ENCODE peak calls at places on chromosome 2, in six cellular contexts. One of them, this sample, is unnamed.

GRCh38 chr2:238939074-238939473 is 91.2 kb downstream of the TWIST2 start:
- DNase-seq in astrocyte of the spinal cord: no peak
- DNase-seq in endothelial cell of umbilical vein: no peak
- DNase-seq in upper lobe of right lung: peak; percentile 39
- DNase-seq in transverse colon: peak; percentile 19
- DNase-seq in endodermal cell: peak; percentile 15
- DNase-seq in this sample: peak; percentile 87

GRCh38 chr2:192775011-192775410 is 580.3 kb upstream of the TMEFF2 start:
- DNase-seq in astrocyte of the spinal cord: no peak
- DNase-seq in endothelial cell of umbilical vein: no peak
- DNase-seq in upper lobe of right lung: no peak
- DNase-seq in transverse colon: no peak
- DNase-seq in endodermal cell: no peak
- DNase-seq in this sample: no peak

GRCh38 chr2:179579744-179580143 is 281.7 kb downstream of the ZNF385B start:
- DNase-seq in endothelial cell of umbilical vein: no peak
- DNase-seq in endodermal cell: no peak
- DNase-seq in astrocyte of the spinal cord: no peak
- DNase-seq in upper lobe of right lung: no peak
- DNase-seq in transverse colon: no peak
- DNase-seq in this sample: no peak

GRCh38 chr2:15472133-15472532 is 89.0 kb downstream of the NBAS start:
- DNase-seq in upper lobe of right lung: no peak
- DNase-seq in astrocyte of the spinal cord: no peak
- DNase-seq in endothelial cell of umbilical vein: no peak
- DNase-seq in endodermal cell: peak; percentile 50
- DNase-seq in transverse colon: no peak
- DNase-seq in this sample: no peak

GRCh38 chr2:177296047-177296446 is 31.5 kb upstream of the NFE2L2 start:
- DNase-seq in transverse colon: no peak
- DNase-seq in upper lobe of right lung: no peak
- DNase-seq in astrocyte of the spinal cord: peak; percentile 59
- DNase-seq in endothelial cell of umbilical vein: peak; percentile 67
- DNase-seq in endodermal cell: no peak
- DNase-seq in this sample: peak; percentile 39

GRCh38 chr2:4135765-4136164 is 432.4 kb downstream of the DCDC2C start:
- DNase-seq in transverse colon: no peak
- DNase-seq in endodermal cell: no peak
- DNase-seq in astrocyte of the spinal cord: no peak
- DNase-seq in endothelial cell of umbilical vein: no peak
- DNase-seq in upper lobe of right lung: peak; percentile 61
- DNase-seq in this sample: no peak

GRCh38 chr2:178227187-178227586 is 32.9 kb downstream of the OSBPL6 start:
- DNase-seq in endodermal cell: no peak
- DNase-seq in transverse colon: no peak
- DNase-seq in astrocyte of the spinal cord: peak; percentile 72
- DNase-seq in upper lobe of right lung: no peak
- DNase-seq in endothelial cell of umbilical vein: peak; percentile 52
- DNase-seq in this sample: no peak

GRCh38 chr2:27741673-27742072 is 29.8 kb upstream of the MRPL33 start:
- DNase-seq in endothelial cell of umbilical vein: no peak
- DNase-seq in endodermal cell: no peak
- DNase-seq in astrocyte of the spinal cord: no peak
- DNase-seq in upper lobe of right lung: no peak
- DNase-seq in transverse colon: no peak
- DNase-seq in this sample: no peak

GRCh38 chr2:33158482-33159003 is 211.8 kb downstream of the LTBP1 start:
- DNase-seq in transverse colon: no peak
- DNase-seq in endothelial cell of umbilical vein: peak; percentile 85
- DNase-seq in astrocyte of the spinal cord: peak; percentile 93
- DNase-seq in endodermal cell: no peak
- DNase-seq in upper lobe of right lung: no peak
- DNase-seq in this sample: peak; percentile 92

GRCh38 chr2:176087330-176088047 is 3.7 kb upstream of the EVX2 start:
- DNase-seq in upper lobe of right lung: no peak
- DNase-seq in endothelial cell of umbilical vein: no peak
- DNase-seq in astrocyte of the spinal cord: no peak
- DNase-seq in endodermal cell: peak; percentile 45
- DNase-seq in transverse colon: no peak
- DNase-seq in this sample: no peak

GRCh38 chr2:176085120-176085788 is 1.5 kb upstream of the EVX2 start:
- DNase-seq in transverse colon: no peak
- DNase-seq in endothelial cell of umbilical vein: no peak
- DNase-seq in upper lobe of right lung: no peak
- DNase-seq in endodermal cell: peak; percentile 78
- DNase-seq in astrocyte of the spinal cord: no peak
- DNase-seq in this sample: no peak

GRCh38 chr2:176084629-176085119 is 912 bp upstream of the EVX2 start:
- DNase-seq in transverse colon: no peak
- DNase-seq in astrocyte of the spinal cord: no peak
- DNase-seq in upper lobe of right lung: no peak
- DNase-seq in endodermal cell: peak; percentile 50
- DNase-seq in endothelial cell of umbilical vein: no peak
- DNase-seq in this sample: no peak

GRCh38 chr2:176088048-176088936 is 4.2 kb upstream of the HOXD13 start:
- DNase-seq in endothelial cell of umbilical vein: peak; percentile 51
- DNase-seq in transverse colon: peak; percentile 59
- DNase-seq in endodermal cell: peak; percentile 92
- DNase-seq in upper lobe of right lung: peak; percentile 79
- DNase-seq in astrocyte of the spinal cord: peak; percentile 35
- DNase-seq in this sample: peak; percentile 41

DNA sequence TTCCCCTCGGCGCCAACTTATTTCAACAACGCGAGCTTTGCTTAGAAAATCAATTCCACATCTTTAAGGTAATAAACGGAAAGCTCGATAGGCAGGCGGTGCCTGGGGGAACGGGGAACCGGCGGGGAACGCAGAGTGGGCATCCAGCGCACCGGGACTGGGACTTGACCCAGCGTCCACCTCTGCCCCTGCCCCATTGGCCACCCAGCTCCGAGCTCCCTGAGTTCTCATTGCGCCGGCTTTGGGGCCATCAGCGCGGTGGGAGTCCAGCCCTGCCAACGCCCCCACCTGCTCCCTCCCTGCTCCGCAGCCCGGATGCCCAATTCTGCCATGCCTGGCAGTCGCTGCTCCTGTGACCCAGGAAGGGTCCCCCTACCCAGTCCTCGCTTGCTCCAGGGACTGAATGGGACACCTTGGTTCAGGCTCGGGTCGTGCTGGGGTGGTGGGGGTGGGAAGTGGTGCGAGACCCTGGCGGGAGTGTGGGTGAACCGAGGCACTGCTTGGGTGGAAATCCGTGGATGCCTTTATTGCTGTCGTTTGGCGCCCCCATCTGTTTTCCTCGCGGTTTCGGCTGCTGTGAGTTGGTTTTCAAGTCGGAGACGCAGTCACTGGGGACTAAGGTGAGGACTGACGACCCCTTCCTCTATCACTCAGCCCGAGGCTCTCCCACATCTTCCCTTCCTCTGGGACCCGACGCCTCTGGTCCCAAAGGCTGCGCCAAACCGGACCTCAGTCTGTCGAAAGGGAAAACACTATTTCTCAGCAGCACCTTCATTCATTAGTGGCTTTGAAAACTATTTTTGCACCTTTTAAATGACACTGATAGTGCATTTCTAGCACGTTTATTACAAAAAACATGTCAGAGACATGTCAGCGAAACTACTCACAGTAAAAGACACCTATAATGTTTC is 2.4 kb upstream of the EVX2 start:
- DNase-seq in transverse colon: peak; percentile 49
- DNase-seq in upper lobe of right lung: peak; percentile 58
- DNase-seq in endothelial cell of umbilical vein: peak; percentile 47
- DNase-seq in astrocyte of the spinal cord: no peak
- DNase-seq in endodermal cell: peak; percentile 88
- DNase-seq in this sample: peak; percentile 47
- TF ChIP-seq CTCF in transverse colon: peak; percentile 39
- TF ChIP-seq CTCF in upper lobe of right lung: no peak
- TF ChIP-seq CTCF in endothelial cell of umbilical vein: peak; percentile 58
- TF ChIP-seq CTCF in astrocyte of the spinal cord: peak; percentile 62
- TF ChIP-seq CTCF in endodermal cell: peak; percentile 78
- TF ChIP-seq CTCF in this sample: peak; percentile 46

GRCh38 chr2:64327510-64328414 is 126.2 kb upstream of the LGALSL start:
- DNase-seq in endothelial cell of umbilical vein: peak; percentile 40
- DNase-seq in endodermal cell: peak; percentile 68
- DNase-seq in upper lobe of right lung: peak; percentile 77
- DNase-seq in astrocyte of the spinal cord: peak; percentile 27
- DNase-seq in transverse colon: peak; percentile 33
- DNase-seq in this sample: peak; percentile 27
- H3K4me3 ChIP-seq in endothelial cell of umbilical vein: no peak overlapping the region
- H3K4me3 ChIP-seq in endodermal cell: no peak overlapping the region
- H3K4me3 ChIP-seq in upper lobe of right lung: peak overlapping the region; percentile 19
- H3K4me3 ChIP-seq in astrocyte of the spinal cord: peak overlapping the region; percentile 16
- H3K4me3 ChIP-seq in transverse colon: peak overlapping the region; percentile 31
- H3K4me3 ChIP-seq in this sample: no peak overlapping the region

DNA sequence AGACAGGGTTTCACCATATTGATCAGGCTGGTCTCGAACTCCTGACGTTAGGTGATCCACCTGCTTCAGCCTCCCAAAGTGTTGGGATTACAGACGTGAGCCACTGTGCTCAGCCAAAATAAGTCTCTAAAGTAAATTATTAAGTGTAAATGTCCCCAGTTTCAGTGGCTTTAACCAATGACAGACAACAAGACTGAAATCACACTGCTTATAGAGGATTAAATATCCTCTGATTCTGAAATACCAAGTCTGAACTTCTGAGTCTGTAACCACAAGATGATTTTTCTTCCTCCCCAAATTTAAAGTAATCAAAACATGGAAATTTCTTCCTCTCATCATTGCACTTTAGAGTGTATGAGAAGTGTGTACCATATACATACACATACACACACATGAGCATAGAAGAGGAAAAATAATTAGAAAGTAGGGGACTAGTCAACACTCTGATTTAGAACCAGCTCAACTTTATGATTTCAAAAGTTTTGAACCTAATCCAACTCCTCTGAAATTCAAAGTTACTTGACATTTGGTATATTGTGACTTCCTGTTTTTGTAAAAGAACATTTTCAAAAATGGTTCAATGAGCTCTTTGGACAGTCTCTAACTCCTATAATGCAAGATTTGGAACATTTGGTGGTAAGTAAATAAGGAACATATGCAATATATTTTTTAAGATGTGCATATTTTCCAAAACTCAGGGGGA is 16.6 kb upstream of the ANKRD44 start:
- DNase-seq in endothelial cell of umbilical vein: no peak
- DNase-seq in upper lobe of right lung: no peak
- DNase-seq in endodermal cell: no peak
- DNase-seq in transverse colon: no peak
- DNase-seq in astrocyte of the spinal cord: no peak
- DNase-seq in this sample: no peak
- TF ChIP-seq CTCF in endothelial cell of umbilical vein: no peak
- TF ChIP-seq CTCF in upper lobe of right lung: no peak
- TF ChIP-seq CTCF in endodermal cell: no peak
- TF ChIP-seq CTCF in transverse colon: no peak
- TF ChIP-seq CTCF in astrocyte of the spinal cord: no peak
- TF ChIP-seq CTCF in this sample: no peak

DNA sequence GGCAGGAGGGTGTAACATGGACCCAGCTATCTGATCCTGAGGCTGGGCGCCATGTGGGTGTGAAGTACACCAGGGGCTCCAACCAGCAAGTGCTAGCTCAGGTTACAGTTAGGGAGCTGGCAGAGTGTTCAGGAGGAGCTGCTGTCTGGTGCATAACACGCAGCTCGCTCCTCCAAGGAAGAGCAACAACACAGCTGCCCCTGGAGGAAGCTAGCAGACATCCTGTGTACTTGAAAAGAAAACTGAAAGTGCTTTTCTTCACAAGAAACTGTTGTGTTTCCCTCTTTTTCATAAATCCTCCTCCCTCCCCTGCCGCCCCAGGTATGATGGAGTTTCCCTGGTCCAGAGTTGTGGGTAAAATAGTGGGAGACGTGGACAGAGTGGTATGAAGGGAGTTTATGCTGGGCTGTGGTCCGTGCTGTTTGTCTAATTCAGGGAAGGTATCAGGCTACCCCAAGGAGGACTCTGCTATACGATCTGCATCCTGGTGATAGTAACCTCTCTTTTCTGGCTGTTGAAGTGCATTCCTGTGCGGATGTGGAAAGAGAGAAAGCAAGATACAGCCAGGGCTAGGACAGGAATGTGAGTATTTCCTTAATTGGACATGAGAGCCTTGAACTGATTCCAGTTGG is 6.1 kb upstream of the LBH start:
- DNase-seq in astrocyte of the spinal cord: peak; percentile 65
- DNase-seq in endodermal cell: peak; percentile 49
- DNase-seq in upper lobe of right lung: no peak
- DNase-seq in endothelial cell of umbilical vein: peak; percentile 64
- DNase-seq in transverse colon: peak; percentile 52
- DNase-seq in this sample: peak; percentile 76
- H3K4me3 ChIP-seq in astrocyte of the spinal cord: peak overlapping the region; percentile 1
- H3K4me3 ChIP-seq in endodermal cell: no peak overlapping the region
- H3K4me3 ChIP-seq in upper lobe of right lung: peak overlapping the region; percentile 43
- H3K4me3 ChIP-seq in endothelial cell of umbilical vein: peak overlapping the region; percentile 18
- H3K4me3 ChIP-seq in transverse colon: peak overlapping the region; percentile 29
- H3K4me3 ChIP-seq in this sample: peak overlapping the region; percentile 59